ENCODE peak calls at places on chromosomes 4 and X, in six cellular contexts. I is MM.1S, D is cardiac fibroblast, A is PC-3, V is pancreas, O is GM12865. E is an unnamed sample.

GRCh38 chr4:181643466-181643865 is 599.7 kb upstream of the TENM3 start:
- DNase-seq in V (no peak), D (no peak), I (no peak), O (no peak), A (no peak), E (no peak)

GRCh38 chr4:182724414-182724813 is 192.8 kb downstream of the DCTD start:
- DNase-seq in I (no peak), O (no peak), V (no peak), A (peak), D (peak), E (no peak)

GRCh38 chrX:13167444-13168207 is 123.2 kb upstream of the FAM9C start:
- DNase-seq in V (no peak), A (no peak), I (no peak), D (peak), O (peak), E (peak)

GRCh38 chr4:17957689-17958088 is 63.9 kb downstream of the LCORL start:
- DNase-seq in O (no peak), V (no peak), A (no peak), I (no peak), D (no peak), E (no peak)

GRCh38 chr4:87505862-87506261 is 23.3 kb downstream of the SPARCL1 start:
- DNase-seq in I (no peak), A (no peak), V (no peak), D (no peak), O (no peak), E (no peak)

GRCh38 chr4:59644765-59645164 is 1555.4 kb upstream of the ADGRL3 start:
- DNase-seq in V (no peak), I (no peak), D (no peak), O (no peak), A (no peak), E (no peak)

GRCh38 chr4:92249541-92249940 is 54.2 kb upstream of the GRID2 start:
- DNase-seq in O (no peak), A (no peak), I (no peak), V (no peak), D (no peak), E (no peak)

GRCh38 chr4:2175990-2176698 is 65.8 kb downstream of the HAUS3 start:
- DNase-seq in I (no peak), V (no peak), A (no peak), O (no peak), D (no peak), E (no peak)

DNA sequence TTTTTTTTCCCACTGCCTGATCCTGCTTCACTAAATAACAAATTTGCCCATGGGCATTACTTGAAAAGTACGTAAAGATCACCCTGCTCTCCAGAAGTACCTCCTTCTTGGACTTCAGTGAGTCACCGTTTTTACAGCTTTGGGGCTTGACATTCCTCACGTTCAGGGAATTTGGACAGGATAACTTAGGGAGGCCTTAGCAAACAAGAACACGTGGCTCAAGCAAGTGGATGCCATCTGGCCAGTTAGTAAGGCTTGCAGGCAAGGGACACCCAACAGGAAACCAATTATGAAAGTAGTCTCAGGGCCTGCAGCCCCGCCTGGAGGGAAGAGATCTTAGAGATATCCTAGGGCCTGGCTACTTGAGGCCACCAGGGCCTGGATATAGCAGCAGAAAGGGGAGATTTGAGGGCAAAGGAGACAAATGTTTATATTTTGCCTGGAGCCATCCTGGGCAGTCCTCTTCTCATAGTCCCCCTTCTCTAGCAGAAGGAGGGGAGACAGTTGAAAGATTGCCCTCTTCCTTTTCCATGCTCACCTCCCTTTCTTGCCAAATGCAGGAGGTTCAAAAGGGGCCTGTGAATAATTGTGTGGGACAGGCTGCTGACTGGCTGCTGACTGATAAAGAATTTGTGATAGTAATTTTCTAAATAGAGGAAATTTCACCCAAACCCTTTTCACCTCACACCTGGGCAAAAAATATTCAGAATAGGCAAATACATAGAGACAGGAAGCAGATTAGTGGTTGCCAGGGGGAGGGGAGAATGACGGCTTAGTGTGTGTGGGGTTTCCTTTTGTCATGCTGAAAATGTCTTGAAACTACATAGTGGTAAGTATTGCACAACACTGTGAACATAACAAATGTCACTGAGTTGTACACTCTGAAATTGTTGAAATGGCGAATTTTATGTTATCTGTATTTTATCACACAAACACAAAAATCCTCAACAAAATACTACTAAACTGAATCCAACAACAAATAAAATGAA is 60.4 kb upstream of the PLAC1 start:
- DNase-seq in O (peak), I (peak), A (peak), D (peak), V (no peak), E (no peak)
- TF ChIP-seq CTCF in O (no peak), I (no peak), A (peak), D (no peak), V (no peak), E (no peak)

DNA sequence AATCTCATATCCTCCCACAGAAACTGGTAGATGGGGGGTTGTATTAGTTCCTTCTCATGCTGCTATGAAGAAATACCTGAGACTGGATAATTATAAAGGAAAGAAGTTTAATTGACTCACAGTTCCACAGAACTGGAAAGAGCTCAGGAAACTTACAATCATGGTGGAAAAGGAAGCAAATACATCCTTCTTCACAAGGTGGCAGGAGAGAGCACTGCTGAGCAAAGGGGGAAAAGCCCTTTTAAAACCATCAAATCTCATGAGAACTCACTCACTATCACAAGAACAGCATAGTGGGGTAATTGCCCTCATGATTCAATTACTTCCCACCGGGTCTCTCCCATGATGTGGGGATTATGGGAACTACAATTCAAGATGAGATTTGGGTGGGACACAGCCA is 250.5 kb upstream of the GPRIN3 start:
- DNase-seq in O (peak), A (peak), V (no peak), I (peak), D (no peak), E (no peak)
- TF ChIP-seq CTCF in O (peak), A (peak), V (no peak), I (peak), D (peak), E (no peak)

GRCh38 chrX:83771664-83772063 is 89.3 kb upstream of the CYLC1 start:
- DNase-seq in V (no peak), D (no peak), I (no peak), O (no peak), A (peak), E (no peak)
- TF ChIP-seq CTCF in V (no peak), D (no peak), I (no peak), O (no peak), A (peak), E (no peak)

DNA sequence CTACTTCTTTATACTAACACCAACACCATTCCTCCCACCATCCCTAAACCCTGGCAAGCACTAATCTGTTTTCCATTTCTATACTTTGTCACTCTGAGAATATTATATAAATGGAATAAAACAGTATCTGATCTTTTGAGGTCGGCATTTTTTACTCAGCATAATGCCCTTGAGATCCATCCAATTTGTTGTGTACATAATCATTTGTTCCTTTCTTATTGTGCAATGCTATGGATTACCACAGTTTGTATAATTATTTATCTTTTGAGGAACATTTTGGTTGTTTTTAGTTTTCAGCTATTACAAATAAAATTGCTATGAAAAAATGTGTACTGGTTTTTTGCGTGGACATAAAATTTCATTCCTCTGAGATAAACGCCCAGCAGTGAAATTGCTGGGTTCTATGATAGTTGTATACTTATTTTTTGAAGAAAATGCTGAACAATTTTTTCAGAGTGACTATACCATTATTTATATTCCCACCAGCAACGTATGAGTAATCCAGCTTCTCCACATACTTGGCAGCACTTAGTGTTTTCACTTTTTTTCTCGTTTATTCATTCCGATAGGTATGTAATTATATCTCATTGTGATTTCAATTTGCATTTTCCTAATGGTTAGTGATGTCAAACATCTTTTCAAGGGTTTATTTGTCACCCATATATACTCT is 154.3 kb upstream of the DCAF8L1 start:
- DNase-seq in I (no peak), O (no peak), V (no peak), A (peak), D (peak), E (no peak)
- TF ChIP-seq CTCF in I (no peak), O (no peak), V (no peak), A (no peak), D (no peak), E (no peak)

DNA sequence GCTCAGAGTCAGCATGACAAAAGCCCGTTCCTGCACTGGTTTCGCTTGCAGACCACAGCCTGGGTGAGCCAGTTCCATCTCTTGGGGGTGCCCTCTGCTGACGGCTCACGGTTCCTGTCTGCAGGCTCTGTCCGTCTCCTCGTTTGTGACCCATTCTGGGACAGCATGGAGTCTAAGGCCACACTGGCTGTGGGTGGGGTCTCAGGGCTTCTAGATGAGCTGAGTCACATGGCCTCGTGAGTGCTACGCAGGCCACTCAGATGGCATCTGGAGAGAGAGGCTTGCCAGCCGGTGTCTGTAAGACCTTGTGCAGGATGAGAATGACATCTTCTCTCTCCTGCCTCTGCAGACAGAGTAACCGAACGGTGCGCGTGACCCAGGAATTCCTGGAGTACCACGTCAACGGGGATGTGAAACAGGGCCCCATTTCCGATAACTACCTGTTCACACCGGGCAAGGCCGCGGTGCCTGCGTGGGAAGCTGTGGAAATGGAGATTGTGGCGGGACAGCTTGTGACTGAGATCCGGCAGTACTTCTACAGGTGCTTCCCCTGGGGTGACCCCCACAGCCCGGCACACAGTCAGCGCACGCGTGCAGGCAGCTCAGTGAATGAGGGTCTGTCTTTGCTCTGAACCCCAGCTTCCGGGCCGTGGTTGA is 31.6 kb upstream of the MRFAP1 start:
- DNase-seq in O (no peak), A (no peak), I (no peak), V (no peak), D (no peak), E (no peak)
- TF ChIP-seq CTCF in O (no peak), A (no peak), I (no peak), V (no peak), D (no peak), E (no peak)

GRCh38 chrX:72545990-72546389 is 26.7 kb downstream of the HDAC8 start:
- DNase-seq in A (peak), V (no peak), O (no peak), D (peak), I (no peak), E (no peak)
- TF ChIP-seq CTCF in A (peak), V (no peak), O (no peak), D (peak), I (no peak), E (no peak)